ENCODE peak calls at places on chromosomes 3 and 15, in nine cellular contexts. X is nephron progenitor cell; H is right atrium auricular region; I is CD4-positive, alpha-beta T cell; L is endothelial cell of umbilical vein; W is activated CD4-positive, alpha-beta T cell treated with anti-CD3 and anti-CD28 coated beads, Interleukin-2, amount 10 ng/mL, durations not matched to agents 7 days and 5 days; O is kidney epithelial cell; D is Peyer's patch; B is mesenchymal stem cell. G is an unnamed sample.

GRCh38 chr3:29893024-29893554 is 612.2 kb downstream of the RBMS3 start:
- DNase-seq in X (no peak), H (no peak), I (no peak), L (no peak), W (no peak), O (no peak), D (no peak), B (no peak), G (no peak)

GRCh38 chr15:57375827-57376694 is at the start of gene CGNL1:
- DNase-seq in X (peak), H (no peak), I (no peak), L (peak), W (no peak), O (no peak), D (peak), B (peak), G (no peak)

GRCh38 chr3:169389211-169389924 is 274.1 kb downstream of the MECOM start:
- DNase-seq in X (no peak), H (no peak), I (no peak), L (peak), W (no peak), O (no peak), D (no peak), B (no peak), G (no peak)

GRCh38 chr3:45692866-45693265 is 3.7 kb downstream of the SACM1L start:
- DNase-seq in X (no peak), H (no peak), I (no peak), L (no peak), W (no peak), O (no peak), D (no peak), B (no peak), G (no peak)

GRCh38 chr15:63109498-63110290 is 12.0 kb upstream of the LACTB start:
- DNase-seq in X (no peak), H (no peak), I (no peak), L (no peak), W (no peak), O (no peak), D (no peak), B (no peak), G (no peak)

GRCh38 chr3:134211797-134212196 is 38.9 kb downstream of the RYK start:
- DNase-seq in X (peak), H (no peak), I (no peak), L (peak), W (peak), O (no peak), D (no peak), B (peak), G (no peak)

GRCh38 chr3:106296111-106296510 is 427.3 kb upstream of the CBLB start:
- DNase-seq in X (no peak), H (no peak), I (no peak), L (no peak), W (no peak), O (peak), D (no peak), B (no peak), G (no peak)

GRCh38 chr3:175020101-175020500 is 161.0 kb downstream of the NAALADL2 start:
- DNase-seq in X (no peak), H (no peak), I (no peak), L (no peak), W (no peak), O (no peak), D (no peak), B (no peak), G (no peak)

GRCh38 chr15:78272776-78273175 is 8.4 kb downstream of the DNAJA4 start:
- DNase-seq in X (no peak), H (no peak), I (no peak), L (no peak), W (no peak), O (no peak), D (no peak), B (no peak), G (no peak)

GRCh38 chr3:16509721-16510619 is 3.5 kb downstream of the RFTN1 start:
- DNase-seq in X (no peak), H (no peak), I (no peak), L (no peak), W (no peak), O (no peak), D (no peak), B (no peak), G (no peak)

GRCh38 chr3:171718493-171719205 is 91.6 kb downstream of the PLD1 start:
- DNase-seq in X (no peak), H (no peak), I (no peak), L (no peak), W (no peak), O (no peak), D (no peak), B (no peak), G (no peak)

GRCh38 chr3:177960014-177960413 is 576.2 kb upstream of the KCNMB2 start:
- DNase-seq in X (no peak), H (no peak), I (no peak), L (no peak), W (no peak), O (no peak), D (no peak), B (peak), G (no peak)